ENCODE peak calls at places on chromosomes 12 and 14, in eight cellular contexts. One of them, this sample, is unnamed.

GRCh38 chr12:113128802-113129663 is 6.5 kb downstream of the RASAL1 start:
- DNase-seq in CD8-positive, alpha-beta T cell: no peak
- DNase-seq in GM23338: no peak
- DNase-seq in WTC11: no peak
- DNase-seq in AG09309: no peak
- DNase-seq in activated B cell treated with CpG ODN at 0.5 μM for 24 hours: no peak
- DNase-seq in tibial nerve: no peak
- DNase-seq in hepatocyte: no peak
- DNase-seq in this sample: no peak

GRCh38 chr14:36271939-36272907 is 48.2 kb downstream of the MBIP start:
- DNase-seq in CD8-positive, alpha-beta T cell: no peak
- DNase-seq in GM23338: peak; percentile 56
- DNase-seq in WTC11: peak; percentile 49
- DNase-seq in AG09309: no peak
- DNase-seq in activated B cell treated with CpG ODN at 0.5 μM for 24 hours: no peak
- DNase-seq in tibial nerve: no peak
- DNase-seq in hepatocyte: no peak
- DNase-seq in this sample: no peak

GRCh38 chr14:62213516-62213915 is 451.3 kb downstream of the SNAPC1 start:
- DNase-seq in CD8-positive, alpha-beta T cell: no peak
- DNase-seq in GM23338: no peak
- DNase-seq in WTC11: no peak
- DNase-seq in AG09309: no peak
- DNase-seq in activated B cell treated with CpG ODN at 0.5 μM for 24 hours: no peak
- DNase-seq in tibial nerve: no peak
- DNase-seq in hepatocyte: no peak
- DNase-seq in this sample: no peak

GRCh38 chr14:62682208-62682607 is 363.1 kb downstream of the KCNH5 start:
- DNase-seq in CD8-positive, alpha-beta T cell: no peak
- DNase-seq in GM23338: no peak
- DNase-seq in WTC11: no peak
- DNase-seq in AG09309: no peak
- DNase-seq in activated B cell treated with CpG ODN at 0.5 μM for 24 hours: no peak
- DNase-seq in tibial nerve: no peak
- DNase-seq in hepatocyte: no peak
- DNase-seq in this sample: no peak

GRCh38 chr12:103997277-103997900 is 31.7 kb downstream of the TDG start:
- DNase-seq in CD8-positive, alpha-beta T cell: no peak
- DNase-seq in GM23338: peak; percentile 17
- DNase-seq in WTC11: no peak
- DNase-seq in AG09309: no peak
- DNase-seq in activated B cell treated with CpG ODN at 0.5 μM for 24 hours: no peak
- DNase-seq in tibial nerve: no peak
- DNase-seq in hepatocyte: peak; percentile 11
- DNase-seq in this sample: no peak

GRCh38 chr14:102873131-102873530 is 49.3 kb upstream of the AMN start:
- DNase-seq in CD8-positive, alpha-beta T cell: no peak
- DNase-seq in GM23338: no peak
- DNase-seq in WTC11: no peak
- DNase-seq in AG09309: no peak
- DNase-seq in activated B cell treated with CpG ODN at 0.5 μM for 24 hours: no peak
- DNase-seq in tibial nerve: no peak
- DNase-seq in hepatocyte: peak; percentile 39
- DNase-seq in this sample: no peak

GRCh38 chr14:58467575-58467974 is 40.1 kb downstream of the KIAA0586 start:
- DNase-seq in CD8-positive, alpha-beta T cell: no peak
- DNase-seq in GM23338: no peak
- DNase-seq in WTC11: no peak
- DNase-seq in AG09309: no peak
- DNase-seq in activated B cell treated with CpG ODN at 0.5 μM for 24 hours: no peak
- DNase-seq in tibial nerve: no peak
- DNase-seq in hepatocyte: no peak
- DNase-seq in this sample: no peak

GRCh38 chr14:104471114-104471513 is 108.5 kb upstream of the C14orf180 start:
- DNase-seq in CD8-positive, alpha-beta T cell: no peak
- DNase-seq in GM23338: no peak
- DNase-seq in WTC11: no peak
- DNase-seq in AG09309: no peak
- DNase-seq in activated B cell treated with CpG ODN at 0.5 μM for 24 hours: no peak
- DNase-seq in tibial nerve: no peak
- DNase-seq in hepatocyte: no peak
- DNase-seq in this sample: no peak

GRCh38 chr12:78194448-78194847 is 363.8 kb downstream of the NAV3 start:
- DNase-seq in CD8-positive, alpha-beta T cell: no peak
- DNase-seq in GM23338: no peak
- DNase-seq in WTC11: no peak
- DNase-seq in AG09309: peak; percentile 92
- DNase-seq in activated B cell treated with CpG ODN at 0.5 μM for 24 hours: no peak
- DNase-seq in tibial nerve: no peak
- DNase-seq in hepatocyte: no peak
- DNase-seq in this sample: no peak

GRCh38 chr14:96145116-96145864 is 59.3 kb upstream of the BDKRB2 start:
- DNase-seq in CD8-positive, alpha-beta T cell: no peak
- DNase-seq in GM23338: no peak
- DNase-seq in WTC11: no peak
- DNase-seq in AG09309: peak; percentile 83
- DNase-seq in activated B cell treated with CpG ODN at 0.5 μM for 24 hours: no peak
- DNase-seq in tibial nerve: no peak
- DNase-seq in hepatocyte: no peak
- DNase-seq in this sample: no peak

GRCh38 chr12:229441-230191 is 15.7 kb upstream of the SLC6A12 start:
- DNase-seq in CD8-positive, alpha-beta T cell: no peak
- DNase-seq in GM23338: no peak
- DNase-seq in WTC11: no peak
- DNase-seq in AG09309: no peak
- DNase-seq in activated B cell treated with CpG ODN at 0.5 μM for 24 hours: no peak
- DNase-seq in tibial nerve: no peak
- DNase-seq in hepatocyte: no peak
- DNase-seq in this sample: no peak

GRCh38 chr12:91361864-91362263 is 179.2 kb upstream of the DCN start:
- DNase-seq in CD8-positive, alpha-beta T cell: no peak
- DNase-seq in GM23338: peak; percentile 72
- DNase-seq in WTC11: no peak
- DNase-seq in AG09309: no peak
- DNase-seq in activated B cell treated with CpG ODN at 0.5 μM for 24 hours: no peak
- DNase-seq in tibial nerve: no peak
- DNase-seq in hepatocyte: peak; percentile 71
- DNase-seq in this sample: no peak

GRCh38 chr12:5139751-5140150 is 96.1 kb downstream of the KCNA5 start:
- DNase-seq in CD8-positive, alpha-beta T cell: no peak
- DNase-seq in GM23338: peak; percentile 43
- DNase-seq in WTC11: no peak
- DNase-seq in AG09309: no peak
- DNase-seq in activated B cell treated with CpG ODN at 0.5 μM for 24 hours: no peak
- DNase-seq in tibial nerve: no peak
- DNase-seq in hepatocyte: no peak
- DNase-seq in this sample: no peak

GRCh38 chr12:41777064-41777790 is 367.4 kb downstream of the GXYLT1 start:
- DNase-seq in CD8-positive, alpha-beta T cell: no peak
- DNase-seq in GM23338: no peak
- DNase-seq in WTC11: no peak
- DNase-seq in AG09309: no peak
- DNase-seq in activated B cell treated with CpG ODN at 0.5 μM for 24 hours: no peak
- DNase-seq in tibial nerve: no peak
- DNase-seq in hepatocyte: no peak
- DNase-seq in this sample: no peak

GRCh38 chr14:77914073-77914721 is 114.3 kb downstream of the ADCK1 start:
- DNase-seq in CD8-positive, alpha-beta T cell: no peak
- DNase-seq in GM23338: no peak
- DNase-seq in WTC11: no peak
- DNase-seq in AG09309: no peak
- DNase-seq in activated B cell treated with CpG ODN at 0.5 μM for 24 hours: no peak
- DNase-seq in tibial nerve: no peak
- DNase-seq in hepatocyte: no peak
- DNase-seq in this sample: no peak

GRCh38 chr14:103700753-103701490 is 14.3 kb downstream of the XRCC3 start:
- DNase-seq in CD8-positive, alpha-beta T cell: no peak
- DNase-seq in GM23338: no peak
- DNase-seq in WTC11: no peak
- DNase-seq in AG09309: no peak
- DNase-seq in activated B cell treated with CpG ODN at 0.5 μM for 24 hours: no peak
- DNase-seq in tibial nerve: no peak
- DNase-seq in hepatocyte: no peak
- DNase-seq in this sample: no peak

GRCh38 chr12:5872745-5873144 is 72.3 kb downstream of the ANO2 start:
- DNase-seq in CD8-positive, alpha-beta T cell: no peak
- DNase-seq in GM23338: peak; percentile 21
- DNase-seq in WTC11: no peak
- DNase-seq in AG09309: no peak
- DNase-seq in activated B cell treated with CpG ODN at 0.5 μM for 24 hours: no peak
- DNase-seq in tibial nerve: no peak
- DNase-seq in hepatocyte: peak; percentile 42
- DNase-seq in this sample: no peak

GRCh38 chr12:67275380-67275913 is 6.3 kb downstream of the CAND1 start:
- DNase-seq in CD8-positive, alpha-beta T cell: no peak
- DNase-seq in GM23338: no peak
- DNase-seq in WTC11: no peak
- DNase-seq in AG09309: no peak
- DNase-seq in activated B cell treated with CpG ODN at 0.5 μM for 24 hours: no peak
- DNase-seq in tibial nerve: no peak
- DNase-seq in hepatocyte: no peak
- DNase-seq in this sample: no peak

GRCh38 chr14:37985826-37986470 is 221.8 kb upstream of the SSTR1 start:
- DNase-seq in CD8-positive, alpha-beta T cell: no peak
- DNase-seq in GM23338: peak; percentile 90
- DNase-seq in WTC11: peak; percentile 59
- DNase-seq in AG09309: peak; percentile 27
- DNase-seq in activated B cell treated with CpG ODN at 0.5 μM for 24 hours: no peak
- DNase-seq in tibial nerve: peak; percentile 36
- DNase-seq in hepatocyte: peak; percentile 68
- DNase-seq in this sample: peak; percentile 12
- TF ChIP-seq CTCF in CD8-positive, alpha-beta T cell: peak; percentile 82
- TF ChIP-seq CTCF in GM23338: peak; percentile 87
- TF ChIP-seq CTCF in WTC11: peak; percentile 89
- TF ChIP-seq CTCF in AG09309: peak; percentile 72
- TF ChIP-seq CTCF in activated B cell treated with CpG ODN at 0.5 μM for 24 hours: no peak
- TF ChIP-seq CTCF in tibial nerve: peak; percentile 61
- TF ChIP-seq CTCF in hepatocyte: peak; percentile 67
- TF ChIP-seq CTCF in this sample: peak; percentile 80

GRCh38 chr14:70660967-70661871 is 19.5 kb downstream of the TTC9 start:
- DNase-seq in CD8-positive, alpha-beta T cell: peak; percentile 25
- DNase-seq in GM23338: no peak
- DNase-seq in WTC11: no peak
- DNase-seq in AG09309: no peak
- DNase-seq in activated B cell treated with CpG ODN at 0.5 μM for 24 hours: no peak
- DNase-seq in tibial nerve: no peak
- DNase-seq in hepatocyte: no peak
- DNase-seq in this sample: no peak
- TF ChIP-seq CTCF in CD8-positive, alpha-beta T cell: no peak
- TF ChIP-seq CTCF in GM23338: peak; percentile 10
- TF ChIP-seq CTCF in WTC11: no peak
- TF ChIP-seq CTCF in AG09309: no peak
- TF ChIP-seq CTCF in activated B cell treated with CpG ODN at 0.5 μM for 24 hours: no peak
- TF ChIP-seq CTCF in tibial nerve: no peak
- TF ChIP-seq CTCF in hepatocyte: no peak
- TF ChIP-seq CTCF in this sample: no peak

GRCh38 chr12:114636723-114637480 is 47.1 kb downstream of the TBX3 start:
- DNase-seq in CD8-positive, alpha-beta T cell: no peak
- DNase-seq in GM23338: peak; percentile 72
- DNase-seq in WTC11: peak; percentile 38
- DNase-seq in AG09309: no peak
- DNase-seq in activated B cell treated with CpG ODN at 0.5 μM for 24 hours: no peak
- DNase-seq in tibial nerve: no peak
- DNase-seq in hepatocyte: peak; percentile 22
- DNase-seq in this sample: no peak
- TF ChIP-seq CTCF in CD8-positive, alpha-beta T cell: no peak
- TF ChIP-seq CTCF in GM23338: peak; percentile 52
- TF ChIP-seq CTCF in WTC11: no peak
- TF ChIP-seq CTCF in AG09309: peak; percentile 48
- TF ChIP-seq CTCF in activated B cell treated with CpG ODN at 0.5 μM for 24 hours: no peak
- TF ChIP-seq CTCF in tibial nerve: peak; percentile 6
- TF ChIP-seq CTCF in hepatocyte: peak; percentile 45
- TF ChIP-seq CTCF in this sample: peak; percentile 49

GRCh38 chr14:85531594-85532391 is 1.8 kb downstream of the FLRT2 start:
- DNase-seq in CD8-positive, alpha-beta T cell: no peak
- DNase-seq in GM23338: peak; percentile 84
- DNase-seq in WTC11: peak; percentile 68
- DNase-seq in AG09309: no peak
- DNase-seq in activated B cell treated with CpG ODN at 0.5 μM for 24 hours: no peak
- DNase-seq in tibial nerve: peak; percentile 75
- DNase-seq in hepatocyte: peak; percentile 84
- DNase-seq in this sample: peak; percentile 15
- TF ChIP-seq CTCF in CD8-positive, alpha-beta T cell: no peak
- TF ChIP-seq CTCF in GM23338: peak; percentile 25
- TF ChIP-seq CTCF in WTC11: no peak
- TF ChIP-seq CTCF in AG09309: peak; percentile 60
- TF ChIP-seq CTCF in activated B cell treated with CpG ODN at 0.5 μM for 24 hours: no peak
- TF ChIP-seq CTCF in tibial nerve: no peak
- TF ChIP-seq CTCF in hepatocyte: peak; percentile 59
- TF ChIP-seq CTCF in this sample: peak; percentile 30

DNA sequence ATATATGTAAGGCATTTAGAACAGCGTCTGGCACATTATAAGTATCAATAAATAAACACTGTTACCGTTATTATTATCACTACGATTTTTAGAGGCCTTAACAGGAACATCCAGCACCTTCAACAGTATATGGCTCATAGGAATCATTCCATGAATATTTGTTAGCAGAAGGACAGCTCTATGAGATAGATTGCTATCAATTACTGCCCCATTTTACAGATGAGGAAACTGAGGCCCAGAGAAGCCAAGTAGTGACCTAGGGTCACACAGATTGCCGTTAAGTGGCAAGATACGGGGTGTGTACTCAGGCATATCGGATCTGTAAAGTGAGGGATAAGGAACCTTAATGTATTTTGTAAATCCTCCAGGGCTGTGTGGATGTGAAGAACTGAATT is 510 bp upstream of the PSMD9 start:
- DNase-seq in CD8-positive, alpha-beta T cell: no peak
- DNase-seq in GM23338: no peak
- DNase-seq in WTC11: no peak
- DNase-seq in AG09309: no peak
- DNase-seq in activated B cell treated with CpG ODN at 0.5 μM for 24 hours: no peak
- DNase-seq in tibial nerve: no peak
- DNase-seq in hepatocyte: no peak
- DNase-seq in this sample: no peak
- TF ChIP-seq CTCF in CD8-positive, alpha-beta T cell: no peak
- TF ChIP-seq CTCF in GM23338: no peak
- TF ChIP-seq CTCF in WTC11: no peak
- TF ChIP-seq CTCF in AG09309: no peak
- TF ChIP-seq CTCF in activated B cell treated with CpG ODN at 0.5 μM for 24 hours: no peak
- TF ChIP-seq CTCF in tibial nerve: no peak
- TF ChIP-seq CTCF in hepatocyte: no peak
- TF ChIP-seq CTCF in this sample: no peak

GRCh38 chr12:76696186-76696585 is 67.7 kb upstream of the ZDHHC17 start:
- DNase-seq in CD8-positive, alpha-beta T cell: no peak
- DNase-seq in GM23338: no peak
- DNase-seq in WTC11: no peak
- DNase-seq in AG09309: no peak
- DNase-seq in activated B cell treated with CpG ODN at 0.5 μM for 24 hours: no peak
- DNase-seq in tibial nerve: no peak
- DNase-seq in hepatocyte: no peak
- DNase-seq in this sample: no peak
- TF ChIP-seq CTCF in CD8-positive, alpha-beta T cell: no peak
- TF ChIP-seq CTCF in GM23338: no peak
- TF ChIP-seq CTCF in WTC11: no peak
- TF ChIP-seq CTCF in AG09309: no peak
- TF ChIP-seq CTCF in activated B cell treated with CpG ODN at 0.5 μM for 24 hours: no peak
- TF ChIP-seq CTCF in tibial nerve: no peak
- TF ChIP-seq CTCF in hepatocyte: no peak
- TF ChIP-seq CTCF in this sample: no peak

This sample was measured in progenitor cell of endocrine pancreas.